ENCODE peak calls at places on chromosomes 2 and 18, in four cellular contexts. J is WTC11, S is K562, O is HepG2. W is an unnamed sample.

GRCh38 chr2:229920011-229920781 is 1.6 kb downstream of the TRIP12 start:
- DNase-seq in J (no peak), S (peak), O (peak), W (no peak)

GRCh38 chr2:27832396-27832795 is 57.8 kb downstream of the RBKS start:
- DNase-seq in J (no peak), S (no peak), O (no peak), W (no peak)

GRCh38 chr2:33060405-33060804 is 113.7 kb downstream of the LTBP1 start:
- DNase-seq in J (no peak), S (no peak), O (no peak), W (no peak)

GRCh38 chr2:190763901-190764514 is 115.1 kb downstream of the NAB1 start:
- DNase-seq in J (no peak), S (peak), O (no peak), W (no peak)

GRCh38 chr18:45416168-45416567 is 199.1 kb upstream of the SLC14A2 start:
- DNase-seq in J (no peak), S (no peak), O (no peak), W (no peak)

GRCh38 chr2:112159454-112159921 is 21.3 kb downstream of the FBLN7 start:
- DNase-seq in J (no peak), S (no peak), O (no peak), W (no peak)

GRCh38 chr2:24527536-24527935 is 36.5 kb downstream of the NCOA1 start:
- DNase-seq in J (no peak), S (no peak), O (no peak), W (no peak)

GRCh38 chr2:47069628-47070154 is 85.4 kb downstream of the STPG4 start:
- DNase-seq in J (peak), S (no peak), O (peak), W (peak)

GRCh38 chr2:199468561-199469513 is 11.1 kb upstream of the SATB2 start:
- DNase-seq in J (peak), S (no peak), O (no peak), W (no peak)

GRCh38 chr2:161825429-161825828 is 201.2 kb downstream of the SLC4A10 start:
- DNase-seq in J (no peak), S (no peak), O (no peak), W (no peak)

GRCh38 chr2:120108749-120109148 is 95.9 kb downstream of the EPB41L5 start:
- DNase-seq in J (no peak), S (no peak), O (no peak), W (no peak)

GRCh38 chr2:37636209-37637077 is 35.0 kb downstream of the CDC42EP3 start:
- DNase-seq in J (no peak), S (no peak), O (no peak), W (no peak)

DNA sequence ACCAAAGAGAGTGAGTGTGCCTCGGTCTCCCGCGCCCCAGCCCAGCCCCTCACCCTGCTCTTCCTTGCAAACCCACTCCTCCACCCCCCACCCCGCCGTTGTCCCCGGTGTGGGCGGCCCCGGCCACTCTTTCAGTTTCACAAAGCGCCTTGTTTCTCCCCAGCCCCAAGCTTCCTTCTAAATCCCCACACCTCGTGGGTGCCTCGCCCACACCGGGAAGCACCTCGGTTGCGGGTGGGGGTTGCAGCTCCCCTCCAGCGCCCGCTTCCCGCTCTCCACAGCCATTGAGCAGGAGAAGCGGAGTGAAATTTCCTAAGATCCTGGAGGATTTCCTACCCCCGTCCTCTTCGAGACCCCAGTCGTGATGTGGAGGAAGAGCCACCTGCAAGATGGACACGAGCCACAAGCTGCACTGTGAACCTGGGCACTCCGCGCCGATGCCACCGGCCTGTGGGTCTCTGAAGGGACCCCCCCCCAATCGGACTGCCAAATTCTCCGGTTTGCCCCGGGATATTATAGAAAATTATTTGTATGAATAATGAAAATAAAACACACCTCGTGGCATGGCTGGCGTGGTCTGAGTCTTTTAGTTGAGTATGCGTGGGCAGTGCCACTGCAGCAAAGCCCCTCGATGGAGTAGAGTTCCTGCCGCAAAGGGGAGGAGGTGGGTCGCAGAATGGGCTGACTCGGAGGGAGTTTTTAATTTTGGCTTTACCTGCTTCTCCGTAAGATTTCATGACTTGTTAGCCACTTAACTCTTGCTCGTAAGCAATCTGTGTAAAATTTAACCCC is 848 bp downstream of the TMSB10 start:
- DNase-seq in J (no peak), S (peak), O (no peak), W (no peak)
- TF ChIP-seq HMGXB4 in J (no peak), S (no peak), O (no peak), W (no peak)

DNA sequence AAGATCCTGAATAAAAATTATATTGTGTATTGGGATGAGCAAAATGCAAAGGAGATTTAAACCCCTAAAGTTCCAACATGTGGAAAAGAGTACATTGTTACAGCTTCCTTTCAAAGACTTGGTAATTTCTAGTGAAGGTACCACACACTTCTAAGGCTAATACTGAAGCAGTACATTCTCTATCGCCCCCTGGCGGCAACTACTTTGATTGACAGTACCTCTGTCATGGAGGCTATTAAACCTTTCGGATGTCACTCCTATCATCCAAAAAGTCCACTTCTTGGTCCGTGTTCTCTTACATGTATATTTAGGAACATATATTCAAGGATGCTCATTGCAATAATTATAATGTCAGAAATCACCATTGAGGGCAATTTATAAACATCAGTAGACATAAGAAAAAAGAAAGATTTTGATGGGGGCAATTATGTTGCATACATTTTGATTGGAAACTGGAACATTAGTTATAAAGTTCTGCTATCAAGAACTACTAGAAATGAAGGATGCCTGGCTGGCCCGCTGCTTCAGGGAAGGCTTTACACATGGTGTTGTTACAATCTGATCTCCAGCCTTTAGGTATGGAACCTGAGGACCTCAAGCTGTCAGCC is 601.6 kb downstream of the CPS1 start:
- DNase-seq in J (peak), S (peak), O (peak), W (peak)
- TF ChIP-seq HMGXB4 in J (no peak), S (no peak), O (no peak), W (no peak)

GRCh38 chr2:205273148-205273547 is 409.2 kb upstream of the NRP2 start:
- DNase-seq in J (no peak), S (no peak), O (no peak), W (no peak)
- TF ChIP-seq HMGXB4 in J (no peak), S (no peak), O (no peak), W (no peak)

GRCh38 chr2:127053731-127054603 is 53.0 kb downstream of the BIN1 start:
- DNase-seq in J (no peak), S (no peak), O (no peak), W (no peak)
- TF ChIP-seq HMGXB4 in J (no peak), S (no peak), O (no peak), W (no peak)

GRCh38 chr2:14982790-14983189 is 350.3 kb downstream of the LRATD1 start:
- DNase-seq in J (no peak), S (no peak), O (no peak), W (no peak)
- TF ChIP-seq HMGXB4 in J (no peak), S (no peak), O (no peak), W (no peak)

DNA sequence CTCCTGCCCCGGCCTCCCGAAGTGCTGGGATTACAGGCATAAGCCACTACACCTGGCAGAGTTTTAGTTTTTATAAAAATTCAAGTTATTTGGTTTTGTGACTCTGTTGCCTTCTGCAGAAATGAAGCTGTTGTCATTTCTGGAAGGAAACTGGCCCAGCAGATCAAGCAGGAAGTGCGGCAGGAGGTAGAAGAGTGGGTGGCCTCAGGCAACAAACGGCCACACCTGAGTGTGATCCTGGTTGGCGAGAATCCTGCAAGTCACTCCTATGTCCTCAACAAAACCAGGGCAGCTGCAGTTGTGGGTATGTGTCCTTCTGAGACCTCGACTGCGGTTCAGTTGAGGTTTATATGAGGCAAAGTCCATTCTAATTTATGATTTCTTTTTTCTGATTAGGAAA is 7.2 kb downstream of the MTHFD2 start:
- DNase-seq in J (no peak), S (peak), O (no peak), W (no peak)
- TF ChIP-seq HMGXB4 in J (no peak), S (no peak), O (no peak), W (no peak)

GRCh38 chr2:239626971-239627598 is 226.3 kb upstream of the HDAC4 start:
- DNase-seq in J (no peak), S (no peak), O (no peak), W (no peak)

GRCh38 chr2:239634769-239635168 is 233.9 kb upstream of the HDAC4 start:
- DNase-seq in J (no peak), S (no peak), O (no peak), W (no peak)

GRCh38 chr2:239629936-239630617 is 229.3 kb upstream of the HDAC4 start:
- DNase-seq in J (no peak), S (no peak), O (no peak), W (no peak)

GRCh38 chr2:239625913-239626734 is 225.3 kb upstream of the HDAC4 start:
- DNase-seq in J (no peak), S (no peak), O (no peak), W (no peak)

GRCh38 chr2:239630618-239631286 is 229.9 kb upstream of the HDAC4 start:
- DNase-seq in J (no peak), S (no peak), O (no peak), W (peak)
- TF ChIP-seq HMGXB4 in J (no peak), S (no peak), O (no peak), W (no peak)

GRCh38 chr18:41326311-41326710 is 628.7 kb upstream of the PIK3C3 start:
- DNase-seq in J (no peak), S (no peak), O (no peak), W (no peak)

GRCh38 chr18:41324934-41325333 is 630.1 kb upstream of the PIK3C3 start:
- DNase-seq in J (no peak), S (no peak), O (no peak), W (no peak)

GRCh38 chr18:41323044-41323443 is 632.0 kb upstream of the PIK3C3 start:
- DNase-seq in J (no peak), S (no peak), O (no peak), W (no peak)

GRCh38 chr18:41320090-41320489 is 634.9 kb upstream of the PIK3C3 start:
- DNase-seq in J (no peak), S (no peak), O (no peak), W (no peak)

DNA sequence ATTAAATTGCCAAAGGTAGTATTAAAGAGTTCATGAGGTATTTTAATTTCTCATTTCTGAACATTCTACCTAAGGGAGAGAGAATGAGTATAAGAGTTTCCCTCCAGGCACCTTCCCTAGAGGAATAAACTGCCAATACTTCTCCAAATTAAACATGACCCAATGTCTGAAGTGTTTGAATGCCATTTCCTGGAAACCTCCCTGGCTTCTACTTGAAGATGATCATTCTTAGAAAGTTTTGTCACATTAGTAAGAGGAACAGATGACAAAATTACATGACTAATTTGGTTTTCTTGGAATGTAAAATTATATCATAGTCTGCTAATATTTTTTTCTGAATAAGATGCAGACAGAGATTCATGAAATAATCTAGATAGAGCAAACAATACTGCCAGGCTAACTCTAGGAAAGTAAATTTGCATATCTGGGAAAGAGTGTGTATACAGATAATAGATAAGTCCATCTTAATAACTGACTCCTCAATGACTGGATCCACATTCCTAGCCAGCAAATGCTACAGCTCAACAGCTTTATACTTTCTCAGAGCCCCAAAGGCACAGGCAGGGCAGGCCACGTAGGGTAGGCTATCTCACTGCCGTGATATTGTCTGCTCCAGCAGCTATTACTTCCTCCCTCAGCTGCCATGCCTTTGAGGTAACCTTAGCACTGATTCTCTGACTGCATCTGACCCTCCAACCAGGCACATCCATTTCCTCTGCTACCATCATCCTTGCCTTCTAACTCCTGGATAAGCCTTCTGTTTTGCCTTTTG is 630.8 kb upstream of the PIK3C3 start:
- DNase-seq in J (no peak), S (no peak), O (no peak), W (no peak)
- TF ChIP-seq HMGXB4 in J (no peak), S (no peak), O (no peak), W (no peak)

DNA sequence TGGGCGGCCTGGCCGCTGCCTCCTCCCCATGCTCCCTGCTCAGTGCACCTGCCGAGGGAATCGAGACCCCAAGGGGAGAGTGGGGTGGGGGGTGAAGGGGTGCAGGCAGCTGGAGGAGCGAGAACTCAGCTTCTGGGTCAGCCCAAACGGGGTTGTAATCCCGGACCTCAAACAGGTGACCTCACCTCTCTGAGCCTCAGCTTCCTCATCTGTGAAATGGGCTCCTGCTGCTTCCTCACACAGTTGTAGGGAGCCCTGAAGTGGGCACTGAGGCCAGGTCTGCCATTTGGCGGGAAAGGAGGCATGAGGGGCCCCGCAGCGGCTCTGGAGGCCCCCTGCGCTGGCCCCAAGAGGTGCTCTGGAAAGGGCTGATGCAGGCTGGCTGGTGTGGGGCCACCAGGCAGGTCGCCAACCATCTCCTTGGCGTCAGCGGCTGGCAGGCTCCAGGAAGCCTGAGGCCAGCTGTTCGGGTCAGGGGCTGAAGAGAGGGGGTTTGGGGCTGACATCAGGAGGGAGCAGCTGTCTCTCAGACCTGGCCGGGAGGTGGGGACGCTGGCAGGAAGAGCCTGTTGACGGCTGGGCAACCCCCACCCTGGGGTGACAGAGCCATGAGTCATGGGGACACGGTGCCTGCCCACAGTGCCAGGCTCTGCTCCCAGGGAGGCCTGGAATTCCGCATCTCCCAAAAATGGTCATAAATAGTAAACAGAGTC is 4.9 kb downstream of the KLHL30 start:
- DNase-seq in J (no peak), S (no peak), O (no peak), W (peak)
- TF ChIP-seq HMGXB4 in J (no peak), S (no peak), O (no peak), W (no peak)

W was measured in A549.